ENCODE peak calls at places on chromosomes 7 and 10, in nine cellular contexts. S is PC-3, T is hepatocyte, B is GM23248, E is SK-N-SH, G is neural progenitor cell, A is MM.1S, W is HCT116, H is GM23338. F is an unnamed sample.

GRCh38 chr10:132932461-132933307 is 9.7 kb downstream of the CFAP46 start:
- DNase-seq in S (no peak), T (no peak), B (no peak), E (no peak), G (peak), A (no peak), W (no peak), H (no peak), F (no peak)

GRCh38 chr10:71278691-71279588 is 40.1 kb upstream of the SLC29A3 start:
- DNase-seq in S (no peak), T (no peak), B (no peak), E (peak), G (no peak), A (no peak), W (no peak), H (peak), F (no peak)

GRCh38 chr7:42639930-42640329 is 271.9 kb downstream of the C7orf25 start:
- DNase-seq in S (peak), T (no peak), B (peak), E (no peak), G (no peak), A (no peak), W (no peak), H (peak), F (no peak)

GRCh38 chr7:2710901-2711551 is 23.0 kb downstream of the AMZ1 start:
- DNase-seq in S (no peak), T (no peak), B (no peak), E (no peak), G (no peak), A (peak), W (no peak), H (no peak), F (peak)

GRCh38 chr10:126058104-126058503 is 161.7 kb downstream of the FANK1 start:
- DNase-seq in S (no peak), T (no peak), B (no peak), E (peak), G (no peak), A (no peak), W (no peak), H (no peak), F (no peak)

GRCh38 chr10:77678146-77678545 is 40.5 kb upstream of the KCNMA1 start:
- DNase-seq in S (no peak), T (no peak), B (no peak), E (no peak), G (no peak), A (no peak), W (no peak), H (no peak), F (no peak)

GRCh38 chr10:47409171-47409865 is 25.2 kb upstream of the ZNF488 start:
- DNase-seq in S (no peak), T (no peak), B (no peak), E (no peak), G (no peak), A (no peak), W (no peak), H (no peak), F (peak)

GRCh38 chr7:78191475-78192079 is 393.0 kb downstream of the PHTF2 start:
- DNase-seq in S (no peak), T (no peak), B (no peak), E (peak), G (no peak), A (no peak), W (no peak), H (no peak), F (no peak)

GRCh38 chr10:660980-661890 is 28.2 kb downstream of the DIP2C start:
- DNase-seq in S (no peak), T (peak), B (no peak), E (no peak), G (no peak), A (no peak), W (no peak), H (no peak), F (no peak)

GRCh38 chr7:116736927-116737715 is 65.1 kb downstream of the MET start:
- DNase-seq in S (no peak), T (peak), B (peak), E (no peak), G (no peak), A (peak), W (no peak), H (no peak), F (no peak)

GRCh38 chr10:93752761-93753160 is 5.0 kb upstream of the LGI1 start:
- DNase-seq in S (peak), T (peak), B (peak), E (no peak), G (peak), A (no peak), W (peak), H (no peak), F (no peak)

GRCh38 chr7:111855842-111856227 is 293.5 kb upstream of the IMMP2L start:
- DNase-seq in S (peak), T (peak), B (peak), E (peak), G (peak), A (no peak), W (no peak), H (peak), F (no peak)

GRCh38 chr10:57716884-57717283 is 550.8 kb downstream of the IPMK start:
- DNase-seq in S (peak), T (peak), B (peak), E (no peak), G (peak), A (peak), W (no peak), H (peak), F (no peak)

GRCh38 chr10:2173328-2173727 is 436.0 kb upstream of the ADARB2 start:
- DNase-seq in S (no peak), T (no peak), B (no peak), E (peak), G (no peak), A (no peak), W (no peak), H (no peak), F (no peak)

GRCh38 chr7:93117852-93118530 is at the start of gene SAMD9:
- DNase-seq in S (peak), T (peak), B (peak), E (peak), G (no peak), A (peak), W (peak), H (peak), F (peak)

GRCh38 chr7:36570508-36571219 is 153.6 kb downstream of the AOAH start:
- DNase-seq in S (no peak), T (no peak), B (no peak), E (no peak), G (no peak), A (no peak), W (no peak), H (no peak), F (no peak)
- TF ChIP-seq EZH2phosphoT487 in S (no peak), T (no peak), B (no peak), E (no peak), G (no peak), A (no peak), W (no peak), H (no peak), F (no peak)

GRCh38 chr10:79266543-79267312 is 80.5 kb upstream of the PPIF start:
- DNase-seq in S (peak), T (peak), B (peak), E (no peak), G (no peak), A (no peak), W (no peak), H (no peak), F (peak)
- H2AFZ ChIP-seq in S (no peak), T (no peak), B (no peak), E (no peak), G (no peak), A (no peak), W (no peak), H (no peak), F (no peak)

GRCh38 chr10:49310460-49310859 is 11.5 kb downstream of the C10orf71 start:
- DNase-seq in S (peak), T (no peak), B (peak), E (no peak), G (no peak), A (no peak), W (no peak), H (no peak), F (no peak)
- H3K27ac ChIP-seq in S (no peak), T (no peak), B (no peak), E (no peak), G (no peak), A (no peak), W (no peak), H (no peak), F (no peak)

DNA sequence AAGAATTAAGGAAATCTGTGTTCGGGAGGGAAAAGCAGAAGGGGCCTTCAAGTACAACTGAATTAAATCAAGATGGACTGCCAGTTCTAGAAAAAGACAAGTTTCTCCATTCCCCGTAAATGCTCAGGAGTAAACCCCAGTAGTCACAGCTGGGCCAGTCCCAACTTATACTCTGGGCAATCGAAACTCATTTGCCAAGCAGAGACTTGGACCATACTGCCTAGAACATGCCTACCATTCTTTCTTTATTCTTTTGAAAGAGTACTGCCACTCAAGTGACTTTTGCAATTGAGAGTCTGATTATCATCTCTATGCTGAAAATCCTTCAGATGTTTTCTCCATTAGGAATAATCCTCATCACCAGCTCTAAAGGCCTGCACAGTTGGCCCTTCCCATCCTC is 21.4 kb downstream of the RPP30 start:
- DNase-seq in S (no peak), T (no peak), B (no peak), E (no peak), G (no peak), A (no peak), W (no peak), H (no peak), F (no peak)
- TF ChIP-seq EZH2phosphoT487 in S (no peak), T (no peak), B (no peak), E (no peak), G (no peak), A (no peak), W (no peak), H (no peak), F (no peak)

GRCh38 chr7:55017841-55018240 is 976 bp upstream of the EGFR start:
- DNase-seq in S (no peak), T (no peak), B (no peak), E (no peak), G (no peak), A (no peak), W (no peak), H (no peak), F (no peak)
- H2AFZ ChIP-seq in S (no peak), T (no peak), B (peak), E (no peak), G (no peak), A (no peak), W (no peak), H (peak), F (no peak)

GRCh38 chr10:102649770-102650654 is 5.7 kb downstream of the TRIM8 start:
- DNase-seq in S (no peak), T (no peak), B (no peak), E (peak), G (peak), A (no peak), W (no peak), H (peak), F (peak)
- H3K27ac ChIP-seq in S (no peak), T (no peak), B (no peak), E (no peak), G (peak), A (no peak), W (no peak), H (peak), F (peak)

GRCh38 chr10:10677479-10677878 is 340.2 kb upstream of the CELF2 start:
- DNase-seq in S (peak), T (peak), B (peak), E (peak), G (peak), A (peak), W (no peak), H (peak), F (peak)
- TF ChIP-seq EZH2phosphoT487 in S (no peak), T (no peak), B (no peak), E (no peak), G (no peak), A (no peak), W (no peak), H (no peak), F (no peak)

GRCh38 chr10:110425684-110426293 is 71.9 kb upstream of the DUSP5 start:
- DNase-seq in S (peak), T (no peak), B (peak), E (no peak), G (no peak), A (no peak), W (no peak), H (no peak), F (no peak)
- H2AFZ ChIP-seq in S (no peak), T (no peak), B (peak), E (peak), G (no peak), A (no peak), W (peak), H (no peak), F (no peak)